ENCODE peak calls at places on chromosomes 2 and 18, in six cellular contexts. One of them, this sample, is unnamed. For H3K27me3, the result is how much of the 10 kb centered on the place peaks cover.

GRCh38 chr2:160157861-160158813 is 41.9 kb downstream of the ITGB6 start:
- DNase-seq in IMR-90: peak
- DNase-seq in uterus: no peak
- DNase-seq in CD8-positive, alpha-beta memory T cell: no peak
- DNase-seq in psoas muscle: no peak
- DNase-seq in ovary: no peak
- DNase-seq in this sample: no peak

GRCh38 chr2:8162602-8163001 is 519.3 kb upstream of the ID2 start:
- DNase-seq in IMR-90: no peak
- DNase-seq in uterus: peak
- DNase-seq in CD8-positive, alpha-beta memory T cell: no peak
- DNase-seq in psoas muscle: no peak
- DNase-seq in ovary: no peak
- DNase-seq in this sample: no peak

GRCh38 chr2:53826587-53827397 is 33.0 kb downstream of the GPR75 start:
- DNase-seq in IMR-90: peak
- DNase-seq in uterus: no peak
- DNase-seq in CD8-positive, alpha-beta memory T cell: no peak
- DNase-seq in psoas muscle: no peak
- DNase-seq in ovary: no peak
- DNase-seq in this sample: no peak

GRCh38 chr18:58455318-58455950 is 173.5 kb downstream of the ALPK2 start:
- DNase-seq in IMR-90: no peak
- DNase-seq in uterus: no peak
- DNase-seq in CD8-positive, alpha-beta memory T cell: no peak
- DNase-seq in psoas muscle: no peak
- DNase-seq in ovary: no peak
- DNase-seq in this sample: no peak

GRCh38 chr2:235170536-235171510 is 219.0 kb downstream of the SH3BP4 start:
- DNase-seq in IMR-90: peak
- DNase-seq in uterus: no peak
- DNase-seq in CD8-positive, alpha-beta memory T cell: no peak
- DNase-seq in psoas muscle: peak
- DNase-seq in ovary: no peak
- DNase-seq in this sample: no peak

GRCh38 chr2:185372188-185372587 is 366.4 kb upstream of the FSIP2 start:
- DNase-seq in IMR-90: no peak
- DNase-seq in uterus: no peak
- DNase-seq in CD8-positive, alpha-beta memory T cell: no peak
- DNase-seq in psoas muscle: no peak
- DNase-seq in ovary: no peak
- DNase-seq in this sample: no peak

GRCh38 chr2:155997538-155997937 is 335.0 kb downstream of the NR4A2 start:
- DNase-seq in IMR-90: no peak
- DNase-seq in uterus: no peak
- DNase-seq in CD8-positive, alpha-beta memory T cell: no peak
- DNase-seq in psoas muscle: no peak
- DNase-seq in ovary: no peak
- DNase-seq in this sample: no peak

GRCh38 chr18:43757273-43757672 is 480.0 kb upstream of the SYT4 start:
- DNase-seq in IMR-90: no peak
- DNase-seq in uterus: no peak
- DNase-seq in CD8-positive, alpha-beta memory T cell: no peak
- DNase-seq in psoas muscle: no peak
- DNase-seq in ovary: no peak
- DNase-seq in this sample: no peak

GRCh38 chr2:223760838-223761502 is 76.4 kb downstream of the AP1S3 start:
- DNase-seq in IMR-90: peak
- DNase-seq in uterus: no peak
- DNase-seq in CD8-positive, alpha-beta memory T cell: no peak
- DNase-seq in psoas muscle: no peak
- DNase-seq in ovary: no peak
- DNase-seq in this sample: no peak

GRCh38 chr18:74493689-74494088 is 2.5 kb upstream of the CNDP2 start:
- DNase-seq in IMR-90: peak
- DNase-seq in uterus: no peak
- DNase-seq in CD8-positive, alpha-beta memory T cell: peak
- DNase-seq in psoas muscle: no peak
- DNase-seq in ovary: no peak
- DNase-seq in this sample: no peak

GRCh38 chr2:158664987-158665386 is 130.1 kb upstream of the DAPL1 start:
- DNase-seq in IMR-90: peak
- DNase-seq in uterus: no peak
- DNase-seq in CD8-positive, alpha-beta memory T cell: no peak
- DNase-seq in psoas muscle: no peak
- DNase-seq in ovary: no peak
- DNase-seq in this sample: no peak

GRCh38 chr2:234203135-234203984 is 152.9 kb downstream of the SPP2 start:
- DNase-seq in IMR-90: peak
- DNase-seq in uterus: no peak
- DNase-seq in CD8-positive, alpha-beta memory T cell: no peak
- DNase-seq in psoas muscle: no peak
- DNase-seq in ovary: no peak
- DNase-seq in this sample: no peak

GRCh38 chr2:71476495-71476894 is 23.1 kb downstream of the DYSF start:
- DNase-seq in IMR-90: no peak
- DNase-seq in uterus: no peak
- DNase-seq in CD8-positive, alpha-beta memory T cell: no peak
- DNase-seq in psoas muscle: no peak
- DNase-seq in ovary: no peak
- DNase-seq in this sample: no peak

GRCh38 chr2:240949791-240950705 is 43.9 kb downstream of the CROCC2 start:
- DNase-seq in IMR-90: no peak
- DNase-seq in uterus: no peak
- DNase-seq in CD8-positive, alpha-beta memory T cell: no peak
- DNase-seq in psoas muscle: peak
- DNase-seq in ovary: no peak
- DNase-seq in this sample: peak

GRCh38 chr2:105711394-105711793 is 33.3 kb upstream of the NCK2 start:
- DNase-seq in IMR-90: no peak
- DNase-seq in uterus: no peak
- DNase-seq in CD8-positive, alpha-beta memory T cell: no peak
- DNase-seq in psoas muscle: no peak
- DNase-seq in ovary: no peak
- DNase-seq in this sample: no peak

GRCh38 chr2:152098798-152099654 is at the start of gene CACNB4:
- DNase-seq in IMR-90: no peak
- DNase-seq in uterus: no peak
- DNase-seq in CD8-positive, alpha-beta memory T cell: no peak
- DNase-seq in psoas muscle: no peak
- DNase-seq in ovary: no peak
- DNase-seq in this sample: peak

GRCh38 chr2:240519396-240520142 is 38.2 kb downstream of the ANKMY1 start:
- DNase-seq in IMR-90: peak
- DNase-seq in uterus: no peak
- DNase-seq in CD8-positive, alpha-beta memory T cell: no peak
- DNase-seq in psoas muscle: no peak
- DNase-seq in ovary: no peak
- DNase-seq in this sample: no peak

DNA sequence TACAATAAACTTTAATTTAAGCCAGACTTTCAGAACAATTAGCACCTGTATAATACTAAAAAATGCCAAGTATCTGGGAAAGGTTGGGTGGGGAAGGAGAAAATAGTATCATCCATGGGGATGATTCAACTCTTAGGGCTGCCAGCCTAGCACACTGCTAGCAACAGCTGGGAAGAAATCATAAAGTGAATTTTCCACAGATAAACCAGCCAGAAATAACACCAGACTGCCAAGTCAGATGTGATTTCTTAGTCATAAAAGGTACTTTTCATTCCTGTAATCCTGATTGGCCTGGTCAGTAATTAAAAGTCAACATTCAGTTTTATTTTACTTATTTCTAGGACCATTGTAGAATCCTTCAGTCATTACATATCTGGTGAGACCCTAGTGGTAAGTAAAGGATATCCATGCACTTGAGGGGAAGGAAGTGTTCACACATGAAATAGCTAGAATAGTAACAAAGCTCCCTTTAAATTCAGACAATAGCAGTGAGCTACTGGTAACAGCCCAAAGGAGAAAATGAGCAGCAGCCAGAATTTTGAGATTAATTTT is 59.4 kb downstream of the LIMS1 start:
- DNase-seq in IMR-90: peak
- DNase-seq in uterus: no peak
- DNase-seq in CD8-positive, alpha-beta memory T cell: no peak
- DNase-seq in psoas muscle: no peak
- DNase-seq in ovary: no peak
- DNase-seq in this sample: no peak
- H3K4me3 ChIP-seq in IMR-90: no peak
- H3K4me3 ChIP-seq in uterus: no peak
- H3K4me3 ChIP-seq in CD8-positive, alpha-beta memory T cell: no peak
- H3K4me3 ChIP-seq in psoas muscle: no peak
- H3K4me3 ChIP-seq in ovary: no peak
- H3K4me3 ChIP-seq in this sample: no peak

DNA sequence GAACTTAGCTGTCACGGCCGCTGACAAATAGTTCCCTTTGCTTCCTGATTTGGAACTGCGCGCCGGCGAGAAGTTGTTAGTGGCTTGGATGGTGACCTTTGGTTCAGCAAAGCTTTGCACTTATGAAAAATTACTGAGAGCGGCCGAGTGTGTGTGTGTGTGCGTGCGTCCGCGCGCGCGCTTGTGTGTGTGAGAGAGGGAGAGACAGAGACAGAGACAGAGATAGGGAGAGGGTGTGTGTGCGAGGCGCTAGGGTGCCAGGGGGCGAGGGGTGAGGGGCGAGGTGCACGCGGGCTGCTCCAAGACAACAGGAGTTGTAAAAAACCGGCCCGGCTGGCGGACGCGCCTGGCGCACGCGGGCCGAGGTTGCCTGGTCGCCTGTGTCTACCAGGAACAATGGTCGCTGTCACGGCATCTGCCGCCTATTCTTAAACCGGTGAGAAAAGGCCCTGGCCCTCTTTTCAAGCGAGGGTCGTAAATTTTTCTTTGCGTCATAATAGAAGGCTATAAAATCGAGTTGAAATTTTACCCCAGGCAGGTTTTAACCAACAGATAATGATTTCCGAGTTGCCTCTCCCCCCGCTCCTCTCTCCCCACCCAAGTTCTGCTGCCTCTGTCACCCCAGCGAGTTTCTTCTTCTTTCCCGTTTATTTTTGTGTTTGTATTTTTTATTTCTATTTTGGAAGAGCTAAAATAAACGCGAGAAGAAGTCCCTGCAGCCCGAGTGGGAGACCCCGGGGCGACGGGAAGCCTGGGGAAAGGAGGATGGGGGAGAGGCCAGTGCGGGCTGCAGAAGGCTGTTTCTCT is 595 bp downstream of the HOXD3 start:
- DNase-seq in IMR-90: no peak
- DNase-seq in uterus: no peak
- DNase-seq in CD8-positive, alpha-beta memory T cell: no peak
- DNase-seq in psoas muscle: no peak
- DNase-seq in ovary: no peak
- DNase-seq in this sample: no peak
- H3K27me3 ChIP-seq in IMR-90: half or more
- H3K27me3 ChIP-seq in uterus: under half
- H3K27me3 ChIP-seq in CD8-positive, alpha-beta memory T cell: half or more
- H3K27me3 ChIP-seq in psoas muscle: under half
- H3K27me3 ChIP-seq in ovary: under half
- H3K27me3 ChIP-seq in this sample: half or more

GRCh38 chr2:14650066-14650465 is 17.5 kb downstream of the LRATD1 start:
- DNase-seq in IMR-90: no peak
- DNase-seq in uterus: no peak
- DNase-seq in CD8-positive, alpha-beta memory T cell: no peak
- DNase-seq in psoas muscle: no peak
- DNase-seq in ovary: no peak
- DNase-seq in this sample: no peak

GRCh38 chr2:14642499-14642898 is 10.0 kb downstream of the LRATD1 start:
- DNase-seq in IMR-90: no peak
- DNase-seq in uterus: no peak
- DNase-seq in CD8-positive, alpha-beta memory T cell: no peak
- DNase-seq in psoas muscle: no peak
- DNase-seq in ovary: no peak
- DNase-seq in this sample: no peak

GRCh38 chr2:14647714-14648113 is 15.2 kb downstream of the LRATD1 start:
- DNase-seq in IMR-90: no peak
- DNase-seq in uterus: no peak
- DNase-seq in CD8-positive, alpha-beta memory T cell: no peak
- DNase-seq in psoas muscle: no peak
- DNase-seq in ovary: no peak
- DNase-seq in this sample: no peak
- H3K27ac ChIP-seq in IMR-90: no peak
- H3K27ac ChIP-seq in uterus: no peak
- H3K27ac ChIP-seq in CD8-positive, alpha-beta memory T cell: no peak
- H3K27ac ChIP-seq in psoas muscle: no peak
- H3K27ac ChIP-seq in ovary: no peak
- H3K27ac ChIP-seq in this sample: no peak

DNA sequence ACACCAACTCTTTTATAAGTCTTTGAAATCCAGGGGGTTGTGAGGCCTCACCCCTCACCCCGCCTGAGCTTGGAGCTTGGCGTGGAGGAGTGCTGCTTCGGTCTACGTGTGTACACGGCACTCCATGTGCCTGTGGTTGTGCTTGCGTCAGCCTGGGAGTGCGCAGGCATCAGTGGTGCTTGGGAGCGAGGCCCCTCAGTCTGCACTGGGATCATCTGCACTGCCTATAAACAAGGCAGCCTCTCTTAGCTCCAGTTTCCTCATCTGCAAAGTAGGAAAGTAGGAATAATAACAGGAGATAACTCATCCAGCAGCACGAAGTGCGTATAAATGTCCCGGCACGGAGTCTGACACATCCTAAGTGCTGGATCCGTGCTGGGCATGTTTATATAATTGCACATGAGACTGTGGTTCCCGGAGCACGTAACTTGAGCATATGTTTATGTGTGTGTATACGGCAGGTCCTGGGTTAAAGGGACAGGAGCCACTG is 1.2 kb downstream of the GYPC start:
- DNase-seq in IMR-90: peak
- DNase-seq in uterus: peak
- DNase-seq in CD8-positive, alpha-beta memory T cell: peak
- DNase-seq in psoas muscle: peak
- DNase-seq in ovary: peak
- DNase-seq in this sample: peak
- H3K4me3 ChIP-seq in IMR-90: peak
- H3K4me3 ChIP-seq in uterus: peak
- H3K4me3 ChIP-seq in CD8-positive, alpha-beta memory T cell: peak
- H3K4me3 ChIP-seq in psoas muscle: peak
- H3K4me3 ChIP-seq in ovary: peak
- H3K4me3 ChIP-seq in this sample: peak

DNA sequence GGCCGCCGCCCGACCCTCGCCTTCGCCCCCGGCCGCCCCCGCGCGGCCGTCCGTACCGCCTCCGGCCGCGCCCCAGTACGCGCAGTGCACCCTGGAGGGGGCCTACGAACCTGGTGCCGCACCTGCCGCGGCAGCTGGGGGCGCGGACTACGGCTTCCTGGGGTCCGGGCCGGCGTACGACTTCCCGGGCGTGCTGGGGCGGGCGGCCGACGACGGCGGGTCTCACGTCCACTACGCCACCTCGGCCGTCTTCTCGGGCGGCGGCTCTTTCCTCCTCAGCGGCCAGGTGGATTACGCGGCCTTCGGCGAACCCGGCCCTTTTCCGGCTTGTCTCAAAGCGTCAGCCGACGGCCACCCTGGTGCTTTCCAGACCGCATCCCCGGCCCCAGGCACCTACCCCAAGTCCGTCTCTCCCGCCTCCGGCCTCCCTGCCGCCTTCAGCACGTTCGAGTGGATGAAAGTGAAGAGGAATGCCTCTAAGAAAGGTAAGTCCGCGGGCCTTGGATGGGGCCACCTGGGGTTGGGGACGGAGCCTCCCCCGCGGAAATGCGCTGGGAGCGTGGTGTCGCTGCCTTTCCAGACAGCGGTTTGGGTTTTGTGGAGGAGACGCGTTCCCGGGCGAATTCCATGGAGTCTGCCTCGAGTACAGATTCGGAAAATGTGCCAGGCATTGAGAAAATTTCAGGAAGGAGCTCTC is 649 bp downstream of the HOXD1 start:
- DNase-seq in IMR-90: no peak
- DNase-seq in uterus: no peak
- DNase-seq in CD8-positive, alpha-beta memory T cell: no peak
- DNase-seq in psoas muscle: no peak
- DNase-seq in ovary: no peak
- DNase-seq in this sample: peak
- H3K27me3 ChIP-seq in IMR-90: half or more
- H3K27me3 ChIP-seq in uterus: under half
- H3K27me3 ChIP-seq in CD8-positive, alpha-beta memory T cell: under half
- H3K27me3 ChIP-seq in psoas muscle: under half
- H3K27me3 ChIP-seq in ovary: under half
- H3K27me3 ChIP-seq in this sample: half or more